ENCODE peak calls at places on chromosomes 1 and 21, in nine cellular contexts. Z, U, K, A, S, E, N, W and M are unnamed samples.

GRCh38 chr1:22263359-22263758 is 120.5 kb upstream of the WNT4 start:
- DNase-seq in Z (no peak), U (no peak), K (no peak), A (no peak), S (no peak), E (no peak), N (no peak), W (no peak), M (no peak)

GRCh38 chr1:101233495-101233894 is 3.3 kb upstream of the S1PR1 start:
- DNase-seq in Z (no peak), U (no peak), K (no peak), A (no peak), S (no peak), E (no peak), N (no peak), W (no peak), M (no peak)

GRCh38 chr1:154607748-154608521 is at the start of gene ADAR:
- DNase-seq in Z (peak), U (peak), K (peak), A (peak), S (peak), E (peak), N (peak), W (peak), M (peak)

GRCh38 chr1:13556224-13556764 is 27.3 kb upstream of the PDPN start:
- DNase-seq in Z (no peak), U (no peak), K (no peak), A (no peak), S (no peak), E (no peak), N (no peak), W (no peak), M (no peak)

GRCh38 chr1:19764848-19765247 is 34.9 kb downstream of the TMCO4 start:
- DNase-seq in Z (peak), U (no peak), K (no peak), A (no peak), S (no peak), E (peak), N (no peak), W (peak), M (no peak)

GRCh38 chr1:98053471-98054366 is 132.9 kb upstream of the DPYD start:
- DNase-seq in Z (peak), U (peak), K (peak), A (no peak), S (peak), E (peak), N (peak), W (no peak), M (peak)

GRCh38 chr1:26537951-26538352 is 8.4 kb downstream of the RPS6KA1 start:
- DNase-seq in Z (peak), U (no peak), K (no peak), A (no peak), S (no peak), E (peak), N (no peak), W (no peak), M (peak)

GRCh38 chr1:221672160-221672762 is 69.6 kb downstream of the DUSP10 start:
- DNase-seq in Z (peak), U (no peak), K (no peak), A (peak), S (no peak), E (peak), N (no peak), W (peak), M (peak)

GRCh38 chr1:96842215-96842614 is 120.6 kb downstream of the PTBP2 start:
- DNase-seq in Z (peak), U (no peak), K (no peak), A (no peak), S (no peak), E (no peak), N (no peak), W (no peak), M (peak)

GRCh38 chr1:173392895-173393654 is 84.1 kb upstream of the PRDX6 start:
- DNase-seq in Z (peak), U (no peak), K (no peak), A (peak), S (no peak), E (peak), N (no peak), W (no peak), M (peak)

GRCh38 chr1:228286505-228287417 is 78.9 kb downstream of the OBSCN start:
- DNase-seq in Z (no peak), U (no peak), K (peak), A (no peak), S (peak), E (no peak), N (peak), W (no peak), M (no peak)

GRCh38 chr1:22228505-22228911 is 85.6 kb upstream of the WNT4 start:
- DNase-seq in Z (no peak), U (no peak), K (no peak), A (no peak), S (no peak), E (no peak), N (no peak), W (no peak), M (no peak)

GRCh38 chr1:163875927-163876320 is 554.2 kb downstream of the NUF2 start:
- DNase-seq in Z (peak), U (no peak), K (no peak), A (no peak), S (no peak), E (no peak), N (no peak), W (no peak), M (peak)

GRCh38 chr21:38056481-38056880 is 140.2 kb upstream of the KCNJ6 start:
- DNase-seq in Z (no peak), U (no peak), K (no peak), A (no peak), S (no peak), E (no peak), N (no peak), W (no peak), M (no peak)

GRCh38 chr1:101732221-101732620 is 264.5 kb downstream of the OLFM3 start:
- DNase-seq in Z (no peak), U (no peak), K (no peak), A (no peak), S (no peak), E (no peak), N (no peak), W (no peak), M (no peak)

GRCh38 chr1:232428036-232428600 is 201.8 kb downstream of the SIPA1L2 start:
- DNase-seq in Z (no peak), U (no peak), K (no peak), A (no peak), S (no peak), E (no peak), N (no peak), W (no peak), M (no peak)

GRCh38 chr1:95098196-95098595 is 19.0 kb upstream of the TLCD4 start:
- DNase-seq in Z (no peak), U (no peak), K (no peak), A (no peak), S (no peak), E (peak), N (no peak), W (peak), M (no peak)

GRCh38 chr1:75969550-75969949 is 37.3 kb upstream of the ASB17 start:
- DNase-seq in Z (no peak), U (no peak), K (no peak), A (no peak), S (no peak), E (no peak), N (no peak), W (no peak), M (peak)

GRCh38 chr1:237702161-237702560 is 188.6 kb downstream of the ZP4 start:
- DNase-seq in Z (no peak), U (no peak), K (no peak), A (no peak), S (no peak), E (no peak), N (no peak), W (no peak), M (no peak)

GRCh38 chr1:30218438-30218837 is 504.9 kb downstream of the MATN1 start:
- DNase-seq in Z (no peak), U (no peak), K (no peak), A (no peak), S (no peak), E (no peak), N (no peak), W (no peak), M (no peak)

GRCh38 chr1:169944621-169945020 is 50.9 kb upstream of the SCYL3 start:
- DNase-seq in Z (no peak), U (no peak), K (no peak), A (no peak), S (no peak), E (no peak), N (no peak), W (no peak), M (no peak)

GRCh38 chr1:45478129-45478802 is 12.7 kb downstream of the TESK2 start:
- DNase-seq in Z (no peak), U (no peak), K (no peak), A (no peak), S (no peak), E (no peak), N (no peak), W (no peak), M (no peak)

GRCh38 chr21:39527664-39528381 is 76.1 kb downstream of the SH3BGR start:
- DNase-seq in Z (no peak), U (no peak), K (no peak), A (no peak), S (no peak), E (no peak), N (no peak), W (no peak), M (no peak)

GRCh38 chr1:173473599-173474011 is 3.5 kb upstream of the PRDX6 start:
- DNase-seq in Z (peak), U (no peak), K (no peak), A (no peak), S (no peak), E (peak), N (no peak), W (no peak), M (peak)

GRCh38 chr1:110059133-110059863 is 11.2 kb downstream of the ALX3 start:
- DNase-seq in Z (no peak), U (no peak), K (no peak), A (no peak), S (no peak), E (no peak), N (no peak), W (no peak), M (no peak)

GRCh38 chr1:206012086-206012859 is 9.1 kb upstream of the RAB7B start:
- DNase-seq in Z (no peak), U (peak), K (peak), A (no peak), S (peak), E (no peak), N (peak), W (no peak), M (no peak)

GRCh38 chr1:36884029-36884701 is 150.2 kb downstream of the GRIK3 start:
- DNase-seq in Z (no peak), U (no peak), K (no peak), A (no peak), S (no peak), E (no peak), N (no peak), W (no peak), M (no peak)

GRCh38 chr21:31273278-31273677 is 70.8 kb downstream of the TIAM1 start:
- DNase-seq in Z (no peak), U (no peak), K (no peak), A (no peak), S (no peak), E (no peak), N (no peak), W (no peak), M (no peak)

GRCh38 chr21:39441502-39442475 is 3.8 kb downstream of the LCA5L start:
- DNase-seq in Z (peak), U (peak), K (no peak), A (no peak), S (no peak), E (peak), N (no peak), W (peak), M (peak)

GRCh38 chr1:226827458-226827857 is 43.0 kb upstream of the PSEN2 start:
- DNase-seq in Z (no peak), U (peak), K (peak), A (no peak), S (peak), E (peak), N (peak), W (no peak), M (peak)

GRCh38 chr1:181104790-181105133 is 16.3 kb downstream of the IER5 start:
- DNase-seq in Z (no peak), U (peak), K (no peak), A (no peak), S (peak), E (no peak), N (no peak), W (no peak), M (peak)

GRCh38 chr1:181105134-181106021 is 16.9 kb downstream of the IER5 start:
- DNase-seq in Z (peak), U (peak), K (peak), A (peak), S (peak), E (peak), N (peak), W (no peak), M (peak)

GRCh38 chr1:181107711-181108110 is 19.2 kb downstream of the IER5 start:
- DNase-seq in Z (no peak), U (no peak), K (no peak), A (no peak), S (no peak), E (no peak), N (no peak), W (no peak), M (no peak)

GRCh38 chr1:181106479-181106878 is 18.0 kb downstream of the IER5 start:
- DNase-seq in Z (no peak), U (no peak), K (no peak), A (no peak), S (no peak), E (no peak), N (no peak), W (no peak), M (no peak)

DNA sequence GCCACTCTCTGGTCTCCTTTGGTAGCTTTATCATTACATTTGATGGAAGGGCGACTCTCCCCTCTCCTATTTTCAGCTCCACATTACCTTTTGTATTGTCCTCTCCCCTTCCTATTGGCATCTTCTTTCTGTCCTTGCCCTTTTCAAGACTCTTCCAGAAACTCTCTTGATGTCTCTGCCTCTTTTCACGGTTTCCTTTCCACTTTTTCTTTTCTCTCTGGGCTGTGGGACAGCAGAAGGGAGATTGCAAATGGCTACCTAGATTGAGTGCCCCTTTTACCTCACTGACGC is 17.5 kb downstream of the IER5 start:
- DNase-seq in Z (no peak), U (no peak), K (no peak), A (no peak), S (no peak), E (no peak), N (no peak), W (no peak), M (no peak)
- H3K4me3 ChIP-seq in Z (no peak), U (peak), K (peak), A (no peak), S (peak), E (no peak), N (peak), W (no peak), M (no peak)

GRCh38 chr1:58702766-58703165 is 2.9 kb upstream of the MYSM1 start:
- DNase-seq in Z (no peak), U (no peak), K (no peak), A (no peak), S (no peak), E (no peak), N (no peak), W (no peak), M (no peak)
- TF ChIP-seq CTCF in Z (no peak), U (no peak), K (no peak), A (no peak), S (no peak), E (no peak), N (no peak), W (no peak), M (no peak)

GRCh38 chr1:229579101-229579651 is 20.7 kb upstream of the ABCB10 start:
- DNase-seq in Z (peak), U (no peak), K (peak), A (no peak), S (peak), E (peak), N (peak), W (no peak), M (no peak)
- H3K4me3 ChIP-seq in Z (peak), U (no peak), K (peak), A (no peak), S (peak), E (no peak), N (peak), W (no peak), M (no peak)

GRCh38 chr1:234605983-234606730 is 3.8 kb downstream of the IRF2BP2 start:
- DNase-seq in Z (peak), U (peak), K (peak), A (no peak), S (peak), E (peak), N (peak), W (no peak), M (no peak)
- TF ChIP-seq CTCF in Z (no peak), U (no peak), K (peak), A (no peak), S (no peak), E (no peak), N (no peak), W (no peak), M (no peak)

DNA sequence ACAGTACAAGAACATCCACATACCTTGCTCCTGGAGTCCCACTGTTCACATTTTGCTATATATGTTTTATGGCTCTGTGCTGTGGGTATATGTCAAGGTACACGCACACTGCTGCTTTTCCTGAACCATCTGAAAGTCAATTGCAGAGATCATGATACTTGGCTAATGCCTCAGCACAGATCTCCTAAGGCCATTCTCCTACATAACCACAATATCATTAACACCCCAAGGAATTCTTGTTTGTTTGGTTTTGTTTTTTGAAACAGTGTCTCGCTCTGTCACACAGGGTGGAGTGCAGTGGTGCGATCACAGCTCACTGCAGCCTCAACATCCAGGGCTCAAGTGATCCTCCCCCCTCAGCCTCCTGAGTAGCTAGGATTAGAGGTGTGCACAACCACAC is 16.0 kb downstream of the CTNNBIP1 start:
- DNase-seq in Z (no peak), U (no peak), K (no peak), A (no peak), S (no peak), E (no peak), N (no peak), W (no peak), M (peak)
- H3K4me3 ChIP-seq in Z (no peak), U (no peak), K (no peak), A (no peak), S (no peak), E (no peak), N (no peak), W (no peak), M (no peak)

GRCh38 chr1:89938171-89939055 is 56.5 kb upstream of the ZNF326 start:
- DNase-seq in Z (peak), U (no peak), K (no peak), A (no peak), S (no peak), E (peak), N (no peak), W (no peak), M (peak)
- TF ChIP-seq CTCF in Z (no peak), U (no peak), K (no peak), A (no peak), S (no peak), E (no peak), N (no peak), W (no peak), M (no peak)

GRCh38 chr1:41482906-41483895 is 1.3 kb downstream of the EDN2 start:
- DNase-seq in Z (no peak), U (no peak), K (peak), A (no peak), S (peak), E (no peak), N (peak), W (no peak), M (peak)
- H3K4me3 ChIP-seq in Z (no peak), U (no peak), K (no peak), A (no peak), S (no peak), E (no peak), N (no peak), W (no peak), M (no peak)

GRCh38 chr21:41769521-41769920 is 2.7 kb upstream of the RIPK4 start:
- DNase-seq in Z (no peak), U (no peak), K (no peak), A (no peak), S (no peak), E (no peak), N (no peak), W (no peak), M (no peak)

GRCh38 chr21:41769106-41769505 is 2.3 kb upstream of the RIPK4 start:
- DNase-seq in Z (no peak), U (no peak), K (no peak), A (no peak), S (no peak), E (no peak), N (no peak), W (no peak), M (no peak)

GRCh38 chr21:41769933-41770332 is 3.1 kb upstream of the RIPK4 start:
- DNase-seq in Z (no peak), U (no peak), K (no peak), A (no peak), S (no peak), E (no peak), N (no peak), W (no peak), M (no peak)

GRCh38 chr21:41767606-41768370 is 936 bp upstream of the RIPK4 start:
- DNase-seq in Z (peak), U (no peak), K (no peak), A (no peak), S (no peak), E (no peak), N (no peak), W (no peak), M (peak)

GRCh38 chr21:41768371-41769042 is 1.7 kb upstream of the RIPK4 start:
- DNase-seq in Z (peak), U (peak), K (no peak), A (peak), S (no peak), E (peak), N (no peak), W (no peak), M (peak)
- TF ChIP-seq CTCF in Z (peak), U (no peak), K (peak), A (peak), S (no peak), E (peak), N (no peak), W (peak), M (peak)

DNA sequence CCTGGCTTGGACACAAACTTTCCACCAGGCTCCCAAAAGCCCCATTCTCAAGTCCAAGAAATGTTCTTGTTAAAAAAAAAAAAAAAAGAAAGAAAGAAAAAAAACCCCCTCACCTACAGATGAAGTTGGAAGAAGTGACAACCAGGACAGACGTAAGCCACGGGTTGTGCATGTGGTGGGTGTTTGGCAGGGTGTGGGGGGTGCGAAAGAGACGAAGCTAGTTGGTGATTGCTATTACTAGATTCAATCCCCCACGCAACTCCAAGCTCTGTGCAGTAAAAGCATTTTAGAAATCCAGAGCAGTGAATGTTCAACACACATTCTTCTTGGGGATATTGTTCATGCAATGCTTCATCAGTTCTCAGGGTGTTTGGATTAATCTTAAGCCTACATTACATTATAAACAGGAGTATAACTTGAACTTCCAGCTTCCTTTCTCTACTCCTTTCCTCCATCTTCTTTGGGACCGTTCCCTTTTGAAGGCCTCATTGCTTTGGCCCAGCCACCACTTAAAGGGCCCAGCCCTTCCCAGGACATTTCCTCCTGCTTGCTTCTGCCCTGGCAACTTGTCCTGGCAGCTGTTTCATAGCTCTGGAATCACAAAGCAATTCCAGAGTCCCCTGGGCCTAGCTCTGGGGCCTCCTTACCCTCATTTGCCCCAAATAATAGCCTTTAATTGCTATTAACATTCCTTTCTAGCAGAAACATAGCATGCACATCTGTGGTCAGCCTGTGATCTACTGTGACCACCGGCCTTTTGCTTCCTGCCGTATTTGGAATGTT is 41.7 kb downstream of the PHC2 start:
- DNase-seq in Z (peak), U (no peak), K (no peak), A (no peak), S (peak), E (peak), N (peak), W (peak), M (peak)
- H3K4me3 ChIP-seq in Z (no peak), U (no peak), K (no peak), A (no peak), S (no peak), E (no peak), N (no peak), W (no peak), M (no peak)